ENCODE peak calls at places on chromosome 6, in four cellular contexts. K is PC-3, Z is GM23248, N is OCI-LY7. V is an unnamed sample. For H3K9me2 and H3K79me2, the result is how much of the 10 kb centered on the place peaks cover.

GRCh38 chr6:112243861-112244415 is 10.4 kb downstream of the LAMA4 start:
- DNase-seq in K (peak), Z (no peak), N (no peak), V (no peak)

GRCh38 chr6:140538926-140539325 is 1164.5 kb upstream of the CITED2 start:
- DNase-seq in K (peak), Z (peak), N (no peak), V (no peak)

GRCh38 chr6:27565839-27566779 is 93.2 kb upstream of the ZNF184 start:
- DNase-seq in K (no peak), Z (no peak), N (no peak), V (peak)

GRCh38 chr6:39923394-39923793 is 10.9 kb downstream of the MOCS1 start:
- DNase-seq in K (peak), Z (no peak), N (no peak), V (no peak)

GRCh38 chr6:50198245-50198644 is 148.5 kb upstream of the DEFB112 start:
- DNase-seq in K (no peak), Z (no peak), N (no peak), V (no peak)

GRCh38 chr6:133631421-133631820 is 257.5 kb upstream of the TCF21 start:
- DNase-seq in K (peak), Z (peak), N (no peak), V (no peak)

GRCh38 chr6:109978174-109979032 is at the start of gene GPR6:
- DNase-seq in K (peak), Z (peak), N (peak), V (peak)

GRCh38 chr6:153965996-153966395 is 73.0 kb upstream of the OPRM1 start:
- DNase-seq in K (no peak), Z (peak), N (no peak), V (no peak)

GRCh38 chr6:168072266-168072665 is 6.7 kb downstream of the FRMD1 start:
- DNase-seq in K (no peak), Z (no peak), N (no peak), V (no peak)

GRCh38 chr6:6542357-6542756 is 46.2 kb upstream of the LY86 start:
- DNase-seq in K (no peak), Z (no peak), N (no peak), V (no peak)

GRCh38 chr6:92779758-92780157 is 639.6 kb downstream of the EPHA7 start:
- DNase-seq in K (peak), Z (peak), N (no peak), V (peak)

DNA sequence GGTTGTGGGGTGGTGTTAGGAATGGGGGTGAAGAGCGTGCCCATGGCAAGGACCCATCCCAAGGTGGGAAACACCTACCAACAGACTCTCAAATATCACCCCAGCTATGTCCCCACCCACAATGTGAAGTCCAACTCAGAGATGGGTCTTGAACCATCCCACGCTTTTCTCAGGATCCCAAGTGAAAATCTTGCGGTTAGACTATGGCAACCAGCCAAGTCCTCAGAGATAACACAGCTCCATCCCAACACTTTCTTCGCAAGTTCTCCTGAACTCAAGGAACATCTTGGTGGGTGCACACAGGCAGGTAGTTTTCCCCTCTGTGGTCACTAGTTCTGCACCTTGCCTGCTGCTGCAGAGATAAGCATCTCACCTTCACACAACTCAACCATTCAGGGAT is 116.0 kb downstream of the CDC5L start:
- DNase-seq in K (no peak), Z (no peak), N (no peak), V (no peak)
- H3K9me2 ChIP-seq in K (under half), Z (under half), N (under half), V (under half)

GRCh38 chr6:106519460-106520394 is 109.6 kb downstream of the RTN4IP1 start:
- DNase-seq in K (peak), Z (peak), N (peak), V (peak)
- H3K79me2 ChIP-seq in K (half or more), Z (under half), N (half or more), V (under half)

GRCh38 chr6:46749731-46750130 is 3.0 kb downstream of the ANKRD66 start:
- DNase-seq in K (no peak), Z (no peak), N (no peak), V (no peak)

GRCh38 chr6:46748940-46749503 is 2.3 kb downstream of the ANKRD66 start:
- DNase-seq in K (no peak), Z (no peak), N (no peak), V (no peak)

GRCh38 chr6:46743425-46744158 is 3.1 kb upstream of the ANKRD66 start:
- DNase-seq in K (no peak), Z (no peak), N (no peak), V (no peak)

GRCh38 chr6:46745973-46746372 is 760 bp upstream of the ANKRD66 start:
- DNase-seq in K (no peak), Z (no peak), N (no peak), V (no peak)

GRCh38 chr6:46746691-46747090 is at the start of gene ANKRD66:
- DNase-seq in K (no peak), Z (no peak), N (no peak), V (no peak)
- H3K9me2 ChIP-seq in K (under half), Z (under half), N (under half), V (under half)

DNA sequence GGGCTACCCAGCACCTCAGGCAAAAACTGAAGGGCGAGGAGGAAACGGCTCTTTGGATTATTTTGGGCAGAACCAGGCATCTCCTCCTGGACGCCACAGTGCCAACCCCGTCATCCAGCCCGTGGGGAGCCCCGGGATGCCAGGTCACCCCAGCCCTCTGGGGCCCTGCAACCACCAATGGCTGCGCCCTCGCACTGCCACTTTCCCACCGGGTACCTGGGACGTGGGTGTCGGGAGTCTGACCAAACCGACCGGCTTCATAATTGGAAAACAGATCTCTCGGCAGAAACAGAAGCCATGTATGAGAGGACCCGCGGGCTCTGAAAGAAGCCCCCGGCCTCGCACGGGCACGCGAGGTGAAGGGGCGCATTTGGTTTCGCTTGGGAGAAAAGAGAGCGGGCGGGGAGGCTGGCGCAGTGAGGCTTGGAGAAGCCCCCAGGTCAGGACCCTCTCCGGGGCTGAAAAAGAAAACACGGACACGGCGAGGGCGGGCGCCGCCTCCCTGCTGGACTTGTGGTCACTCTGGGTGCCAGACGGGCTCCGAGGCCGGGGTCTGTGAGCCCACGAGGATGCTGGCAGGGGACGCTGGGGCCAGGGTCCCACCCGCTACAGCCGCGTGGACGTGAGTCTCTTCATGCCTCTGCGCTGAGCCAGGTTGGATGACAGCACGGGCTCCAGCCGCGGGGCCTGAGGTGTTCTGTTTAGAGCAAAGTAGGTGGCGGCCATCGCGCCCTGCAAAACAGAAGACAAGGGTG is 29.6 kb upstream of the MPC1 start:
- DNase-seq in K (no peak), Z (no peak), N (no peak), V (no peak)
- H3K79me2 ChIP-seq in K (under half), Z (under half), N (under half), V (under half)

GRCh38 chr6:151546941-151547659 is 53.3 kb downstream of the CCDC170 start:
- DNase-seq in K (no peak), Z (no peak), N (no peak), V (no peak)
- H3K9me2 ChIP-seq in K (under half), Z (under half), N (under half), V (under half)

DNA sequence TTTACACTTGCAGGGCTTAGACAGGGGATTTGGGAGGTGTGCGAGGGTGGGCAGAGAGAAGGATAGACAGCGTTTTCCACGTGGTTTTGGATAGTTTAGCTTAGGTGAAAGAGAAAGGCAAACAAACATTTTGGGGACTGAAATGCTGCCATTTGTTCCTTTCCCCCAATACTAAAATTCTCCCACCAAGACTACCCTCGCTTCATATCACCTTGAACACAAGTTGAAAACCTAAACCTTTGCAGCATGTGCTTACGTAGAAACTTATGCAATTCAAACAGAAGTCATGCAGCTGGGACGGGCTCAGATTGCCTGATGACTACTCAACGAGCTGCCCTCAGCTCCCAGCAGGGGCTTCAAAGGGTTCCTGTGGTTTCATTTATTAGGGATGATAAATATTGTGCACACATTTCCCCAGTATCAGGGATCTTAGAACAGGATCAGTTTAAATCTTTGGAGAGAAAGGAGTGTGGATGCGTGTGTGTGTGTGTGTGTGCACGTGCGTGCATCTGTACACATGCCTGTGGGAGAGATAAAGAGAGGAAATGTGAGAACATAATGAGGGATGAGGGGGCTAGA is 77.3 kb downstream of the SLC22A23 start:
- DNase-seq in K (peak), Z (no peak), N (no peak), V (peak)
- H3K79me2 ChIP-seq in K (under half), Z (under half), N (under half), V (under half)

GRCh38 chr6:35359346-35359743 is 17.0 kb downstream of the PPARD start:
- DNase-seq in K (no peak), Z (no peak), N (no peak), V (no peak)

GRCh38 chr6:35362200-35362599 is 19.8 kb downstream of the PPARD start:
- DNase-seq in K (no peak), Z (no peak), N (no peak), V (no peak)

GRCh38 chr6:35359744-35360348 is 17.5 kb downstream of the PPARD start:
- DNase-seq in K (peak), Z (peak), N (no peak), V (no peak)

GRCh38 chr6:35363293-35363750 is 21.0 kb downstream of the PPARD start:
- DNase-seq in K (no peak), Z (peak), N (no peak), V (peak)

DNA sequence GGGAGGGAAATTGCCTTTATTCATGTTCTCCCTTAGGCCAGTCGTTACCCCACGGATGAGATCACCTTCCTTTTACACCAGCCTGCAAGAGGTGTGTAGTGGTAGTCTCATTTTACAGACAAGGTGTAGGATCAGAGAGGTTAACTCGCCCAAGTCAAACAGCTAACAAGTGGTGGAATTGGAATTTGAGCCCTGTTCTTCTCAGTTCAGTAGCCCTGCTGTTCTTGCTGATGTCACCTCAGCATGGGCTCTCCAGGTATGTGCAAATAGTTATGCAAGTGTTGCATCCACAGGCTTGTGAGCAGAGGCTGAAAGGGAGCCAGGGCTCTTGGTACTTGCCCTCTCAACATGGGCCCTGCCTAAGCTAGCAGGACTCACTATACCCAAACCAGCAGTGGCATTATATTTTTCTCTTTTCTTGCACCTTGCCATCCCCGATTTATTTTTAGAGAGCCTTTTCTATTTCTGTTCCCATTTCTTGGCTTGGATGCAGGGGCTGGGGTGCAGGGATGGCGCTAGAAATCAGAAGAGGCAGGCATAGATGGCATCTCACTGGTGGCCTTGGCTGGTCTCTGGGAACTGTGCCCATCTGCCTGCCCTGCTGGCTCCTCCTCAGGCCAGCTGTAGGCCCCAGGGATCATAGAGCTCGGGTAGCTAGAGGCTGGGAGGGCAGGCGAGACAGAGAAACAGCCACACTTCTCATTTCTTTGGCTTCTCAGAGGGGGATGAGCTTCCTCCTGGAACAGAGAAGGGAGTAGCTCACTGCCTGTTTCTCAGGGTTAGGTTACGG is 18.2 kb downstream of the PPARD start:
- DNase-seq in K (peak), Z (peak), N (no peak), V (peak)
- H3K9me2 ChIP-seq in K (under half), Z (under half), N (under half), V (under half)

V was measured in hepatocyte.